ENCODE peak calls at places on chromosomes 6 and 20, in eight cellular contexts. N is fibroblast of pulmonary artery, X is tibial nerve, M is epithelial cell of proximal tubule, L is MM.1S, K is osteoblast, C is mammary epithelial cell, O is upper lobe of right lung. S is an unnamed sample.
A peak's percentile ranks its signal among the peaks of the same experiment; 100 is the strongest.

GRCh38 chr20:14512856-14513255 is 175.4 kb upstream of the FLRT3 start:
- DNase-seq in N (no peak), X (no peak), M (no peak), L (no peak), K (no peak), C (no peak), O (no peak), S (no peak)

GRCh38 chr6:74764486-74764885 is 441.4 kb downstream of the COL12A1 start:
- DNase-seq in N (no peak), X (no peak), M (no peak), L (no peak), K (no peak), C (no peak), O (no peak), S (peak; percentile 67)

GRCh38 chr6:158008894-158009891 is 27.5 kb downstream of the SYNJ2 start:
- DNase-seq in N (peak; percentile 95), X (peak; percentile 47), M (no peak), L (no peak), K (peak; percentile 76), C (peak; percentile 17), O (peak; percentile 68), S (peak; percentile 87)

GRCh38 chr6:163191704-163192537 is 222.6 kb upstream of the QKI start:
- DNase-seq in N (peak; percentile 11), X (no peak), M (no peak), L (no peak), K (no peak), C (no peak), O (no peak), S (no peak)

GRCh38 chr20:46305331-46305972 is 2.8 kb downstream of the CDH22 start:
- DNase-seq in N (no peak), X (no peak), M (no peak), L (no peak), K (peak; percentile 67), C (no peak), O (no peak), S (no peak)

GRCh38 chr6:118580585-118581419 is 32.7 kb downstream of the PLN start:
- DNase-seq in N (peak; percentile 93), X (no peak), M (no peak), L (peak; percentile 59), K (peak; percentile 73), C (peak; percentile 66), O (no peak), S (peak; percentile 87)

GRCh38 chr6:22657341-22657985 is 88.1 kb downstream of the HDGFL1 start:
- DNase-seq in N (peak; percentile 14), X (no peak), M (no peak), L (peak; percentile 63), K (no peak), C (peak; percentile 63), O (no peak), S (peak; percentile 8)

GRCh38 chr6:79949235-79949634 is 1.9 kb upstream of the ELOVL4 start:
- DNase-seq in N (peak; percentile 82), X (no peak), M (peak; percentile 36), L (peak; percentile 74), K (no peak), C (peak; percentile 56), O (no peak), S (peak; percentile 72)

GRCh38 chr20:24832518-24832917 is 116.6 kb upstream of the CST7 start:
- DNase-seq in N (no peak), X (no peak), M (no peak), L (no peak), K (no peak), C (no peak), O (no peak), S (no peak)

GRCh38 chr20:24836041-24836533 is 113.0 kb upstream of the CST7 start:
- DNase-seq in N (no peak), X (no peak), M (no peak), L (no peak), K (peak; percentile 29), C (no peak), O (no peak), S (no peak)

GRCh38 chr20:24835195-24835594 is 113.9 kb upstream of the CST7 start:
- DNase-seq in N (no peak), X (no peak), M (no peak), L (no peak), K (peak; percentile 71), C (no peak), O (no peak), S (no peak)

GRCh38 chr20:24833592-24833991 is 115.5 kb upstream of the CST7 start:
- DNase-seq in N (no peak), X (no peak), M (no peak), L (no peak), K (peak; percentile 31), C (no peak), O (no peak), S (no peak)

DNA sequence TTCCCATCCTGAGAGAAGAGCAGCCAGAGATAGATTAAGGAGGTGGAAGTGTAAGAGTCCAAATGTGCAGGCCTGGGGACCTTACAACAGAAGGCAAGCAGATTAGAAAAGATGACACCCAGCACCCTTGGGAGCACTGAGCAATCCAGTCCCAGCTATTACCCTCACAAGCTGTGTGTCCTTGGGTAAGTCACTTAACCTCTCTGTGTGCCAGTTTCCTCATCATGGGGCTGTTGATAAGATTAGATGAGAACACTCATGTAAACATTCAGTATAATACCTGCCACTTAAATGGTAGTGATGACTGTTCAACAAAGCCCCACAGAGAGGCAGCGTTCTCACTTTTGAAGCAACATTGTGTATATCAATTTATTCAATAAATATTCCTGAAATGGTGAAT is 114.8 kb upstream of the CST7 start:
- DNase-seq in N (no peak), X (no peak), M (no peak), L (no peak), K (no peak), C (no peak), O (no peak), S (no peak)
- TF ChIP-seq CTCF in N (no peak), X (no peak), M (peak; percentile 38), L (peak; percentile 11), K (no peak), C (no peak), O (no peak), S (no peak)

DNA sequence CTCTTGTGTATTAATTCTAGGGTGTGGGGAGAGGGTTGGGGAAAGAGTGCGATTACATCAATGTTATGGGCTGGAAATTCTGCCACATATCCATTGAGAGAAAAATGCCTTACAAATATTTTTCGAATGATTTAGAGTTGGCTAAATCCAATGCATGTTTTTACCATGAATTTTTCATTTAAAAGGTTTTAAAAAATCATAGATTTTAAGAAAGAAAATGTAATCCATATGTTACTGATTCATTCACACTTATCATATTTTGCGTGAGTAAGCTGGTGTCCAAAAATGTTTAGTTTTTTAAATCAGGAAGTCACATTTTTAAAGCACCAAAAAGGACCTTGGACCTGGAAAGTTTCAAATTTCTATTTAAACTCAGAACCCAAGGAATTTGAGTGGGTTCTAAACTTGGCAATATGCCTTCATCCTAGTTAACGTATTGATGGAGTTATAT is 627.4 kb upstream of the CITED2 start:
- DNase-seq in N (no peak), X (no peak), M (no peak), L (no peak), K (peak; percentile 76), C (no peak), O (no peak), S (peak; percentile 89)
- H3K4me3 ChIP-seq in N (no peak overlapping the region), X (no peak overlapping the region), M (no peak overlapping the region), L (no peak overlapping the region), K (no peak overlapping the region), C (no peak overlapping the region), O (no peak overlapping the region), S (no peak overlapping the region)

GRCh38 chr6:111775145-111775936 is 97.9 kb downstream of the FYN start:
- DNase-seq in N (no peak), X (no peak), M (no peak), L (no peak), K (no peak), C (no peak), O (no peak), S (peak; percentile 61)

GRCh38 chr6:111776236-111777189 is 96.7 kb downstream of the FYN start:
- DNase-seq in N (no peak), X (no peak), M (no peak), L (no peak), K (peak; percentile 49), C (no peak), O (no peak), S (no peak)

GRCh38 chr6:111779660-111780059 is 93.6 kb downstream of the FYN start:
- DNase-seq in N (no peak), X (no peak), M (no peak), L (no peak), K (no peak), C (no peak), O (no peak), S (no peak)

GRCh38 chr6:111779031-111779430 is 94.2 kb downstream of the FYN start:
- DNase-seq in N (no peak), X (no peak), M (no peak), L (no peak), K (no peak), C (no peak), O (no peak), S (no peak)

DNA sequence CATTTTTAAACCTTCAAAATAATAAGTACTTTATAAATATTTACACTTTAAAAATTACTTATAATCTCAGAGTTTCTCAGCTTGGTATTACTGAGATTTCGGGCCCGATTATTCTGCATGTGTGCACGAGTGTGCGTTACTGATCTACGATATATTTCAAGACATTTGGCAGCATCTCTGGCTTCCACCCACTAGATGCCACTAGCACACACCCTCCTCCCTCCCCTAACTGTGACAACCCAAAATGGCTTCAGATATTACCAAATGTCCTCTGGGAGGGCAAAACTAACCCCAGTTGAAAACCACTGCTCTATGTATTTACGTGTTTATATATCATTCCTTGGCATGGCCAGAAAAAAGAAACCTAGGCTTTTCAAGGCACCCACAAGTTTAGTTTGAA is 95.9 kb downstream of the FYN start:
- DNase-seq in N (no peak), X (no peak), M (no peak), L (no peak), K (no peak), C (no peak), O (no peak), S (no peak)
- TF ChIP-seq CTCF in N (no peak), X (no peak), M (peak; percentile 14), L (no peak), K (peak; percentile 18), C (no peak), O (no peak), S (peak; percentile 25)

GRCh38 chr20:31764641-31765305 is 25.7 kb downstream of the TPX2 start:
- DNase-seq in N (peak; percentile 67), X (no peak), M (no peak), L (no peak), K (peak; percentile 65), C (peak; percentile 20), O (no peak), S (peak; percentile 54)

GRCh38 chr20:31770243-31770642 is 31.2 kb downstream of the TPX2 start:
- DNase-seq in N (no peak), X (no peak), M (no peak), L (peak; percentile 15), K (no peak), C (no peak), O (no peak), S (peak; percentile 14)

GRCh38 chr20:31769681-31770080 is 30.6 kb downstream of the TPX2 start:
- DNase-seq in N (no peak), X (no peak), M (no peak), L (no peak), K (no peak), C (no peak), O (no peak), S (no peak)

DNA sequence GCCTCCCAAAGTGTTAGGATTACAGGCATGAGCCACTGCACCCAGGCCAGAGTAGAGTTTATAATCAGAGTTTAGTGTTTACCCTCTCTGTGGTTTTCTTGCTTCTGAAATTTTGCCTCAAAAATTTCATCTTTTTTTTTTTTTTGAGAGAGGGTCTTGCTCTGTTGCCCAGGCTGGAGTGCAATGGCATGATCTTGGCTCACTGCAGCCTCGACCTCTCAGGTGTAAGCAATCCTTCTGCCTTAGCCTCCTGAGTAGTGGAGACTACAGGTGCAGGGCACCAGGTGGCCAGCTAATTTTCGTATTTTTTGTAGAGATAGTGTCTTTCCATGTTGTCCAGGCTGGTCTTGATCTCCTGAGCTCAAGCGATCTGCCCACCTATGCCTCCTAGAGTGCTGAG is 28.7 kb downstream of the TPX2 start:
- DNase-seq in N (no peak), X (no peak), M (no peak), L (no peak), K (no peak), C (no peak), O (no peak), S (no peak)
- H3K4me3 ChIP-seq in N (no peak overlapping the region), X (no peak overlapping the region), M (no peak overlapping the region), L (no peak overlapping the region), K (no peak overlapping the region), C (no peak overlapping the region), O (no peak overlapping the region), S (no peak overlapping the region)

S was measured in AG10803.